ENCODE peak calls at places on chromosomes 11 and 22, in seven cellular contexts. H is gastrocnemius medialis; G is NCI-H1417; L is HL-60; P is SHP77 treated with DMSO at 0.1 percent for 48 hours; O is stimulated activated CD4-positive, alpha-beta T cell treated with anti-CD3 and anti-CD28 coated beads, Interleukin-12 subunit alpha, Interleukin-12 subunit beta, amount 100 ng/mL, for 48 hours; D is upper lobe of right lung. E is an unnamed sample.

GRCh38 chr11:6402061-6402470 is 11.8 kb downstream of the SMPD1 start:
- DNase-seq in O (no peak), D (no peak), P (no peak), L (no peak), G (no peak), H (no peak), E (no peak)

GRCh38 chr22:25942989-25943411 is 201.0 kb downstream of the MYO18B start:
- DNase-seq in D (no peak), H (peak), O (no peak), P (peak), G (peak), L (no peak), E (no peak)

GRCh38 chr11:69448471-69449284 is 32.8 kb upstream of the LINC01488 start:
- DNase-seq in H (no peak), G (no peak), O (no peak), D (no peak), P (no peak), L (peak), E (no peak)

GRCh38 chr11:76701701-76702100 is 31.2 kb upstream of the LRRC32 start:
- DNase-seq in H (no peak), P (no peak), L (no peak), O (no peak), G (no peak), D (no peak), E (peak)

GRCh38 chr11:127055240-127055639 is 54.7 kb upstream of the KIRREL3 start:
- DNase-seq in O (no peak), D (no peak), G (peak), H (no peak), L (no peak), P (no peak), E (no peak)

GRCh38 chr11:77779935-77780334 is 40.6 kb downstream of the RSF1 start:
- DNase-seq in O (no peak), G (no peak), D (no peak), L (no peak), P (no peak), H (no peak), E (peak)

GRCh38 chr11:124740277-124740882 is 638 bp downstream of the NRGN start:
- DNase-seq in H (no peak), O (peak), D (peak), G (no peak), P (no peak), L (peak), E (no peak)

GRCh38 chr22:49599039-49599438 is 228.6 kb downstream of the BRD1 start:
- DNase-seq in D (peak), G (no peak), O (no peak), L (no peak), P (no peak), H (no peak), E (no peak)

GRCh38 chr22:41906822-41907221 is 8.1 kb downstream of the SHISA8 start:
- DNase-seq in P (no peak), L (no peak), G (no peak), D (no peak), H (no peak), O (no peak), E (no peak)

GRCh38 chr11:57299150-57299737 is 25.5 kb downstream of the TNKS1BP1 start:
- DNase-seq in G (no peak), H (no peak), D (no peak), L (no peak), P (no peak), O (no peak), E (no peak)

GRCh38 chr11:69013009-69013951 is at the start of gene MRGPRF:
- DNase-seq in P (no peak), H (peak), O (no peak), G (no peak), L (peak), D (peak), E (peak)

GRCh38 chr11:9752091-9752490 is 88.2 kb downstream of the SWAP70 start:
- DNase-seq in H (no peak), L (peak), D (no peak), P (no peak), G (no peak), O (no peak), E (peak)

GRCh38 chr11:88179966-88180629 is 4.9 kb upstream of the RAB38 start:
- DNase-seq in O (no peak), G (no peak), H (no peak), P (no peak), D (no peak), L (no peak), E (peak)

GRCh38 chr11:69212121-69213110 is 56.7 kb downstream of the SMIM38 start:
- DNase-seq in D (peak), H (no peak), P (no peak), O (no peak), G (no peak), L (no peak), E (no peak)

GRCh38 chr11:88179141-88179540 is 3.9 kb upstream of the RAB38 start:
- DNase-seq in D (no peak), H (no peak), G (no peak), O (peak), L (no peak), P (no peak), E (peak)

GRCh38 chr22:32204856-32205722 is at the start of gene RFPL2:
- DNase-seq in O (peak), P (peak), G (no peak), D (peak), H (no peak), L (peak), E (peak)

GRCh38 chr11:77734890-77735289 is 85.6 kb downstream of the RSF1 start:
- DNase-seq in O (no peak), L (no peak), G (no peak), P (no peak), D (no peak), H (no peak), E (no peak)

GRCh38 chr11:124656759-124657627 is 16.5 kb downstream of the SIAE start:
- DNase-seq in O (no peak), L (no peak), H (no peak), G (peak), P (no peak), D (no peak), E (peak)

GRCh38 chr22:46111645-46112306 is 38.5 kb upstream of the PPARA start:
- DNase-seq in D (no peak), G (no peak), P (no peak), O (no peak), H (no peak), L (no peak), E (no peak)

GRCh38 chr11:62575156-62575555 is 1.5 kb upstream of the EEF1G start:
- DNase-seq in L (peak), D (peak), G (no peak), P (no peak), O (no peak), H (no peak), E (no peak)

GRCh38 chr22:31447337-31447736 is 42.3 kb downstream of the EIF4ENIF1 start:
- DNase-seq in L (no peak), H (no peak), G (no peak), O (no peak), D (no peak), P (no peak), E (no peak)

E was measured in fibroblast of lung.